ENCODE peak calls at places on chromosomes 2 and 18, in six cellular contexts. J is hepatocyte, S is neural progenitor cell, N is GM23248, I is OCI-LY7, R is MM.1S. L is an unnamed sample.
A peak's percentile ranks its signal among the peaks of the same experiment; 100 is the strongest.

GRCh38 chr2:240461471-240462072 is 26.1 kb downstream of the GPC1 start:
- DNase-seq in N (no peak), J (no peak), S (no peak), I (no peak), R (no peak), L (no peak)

GRCh38 chr18:70072678-70073077 is 125.0 kb upstream of the CD226 start:
- DNase-seq in J (peak; percentile 40), N (peak; percentile 16), I (no peak), R (no peak), S (no peak), L (peak; percentile 33)

GRCh38 chr2:204260162-204260877 is 285.0 kb upstream of the PARD3B start:
- DNase-seq in S (peak; percentile 94), R (peak; percentile 50), N (peak; percentile 84), I (peak; percentile 56), J (peak; percentile 90), L (peak; percentile 84)

GRCh38 chr2:12715258-12715865 is 1.4 kb upstream of the TRIB2 start:
- DNase-seq in J (no peak), S (no peak), N (peak; percentile 16), I (no peak), R (no peak), L (no peak)

GRCh38 chr2:48852938-48853337 is 97.4 kb upstream of the LHCGR start:
- DNase-seq in J (no peak), S (no peak), R (no peak), N (peak; percentile 16), I (no peak), L (no peak)

GRCh38 chr2:71510196-71510807 is 56.9 kb downstream of the DYSF start:
- DNase-seq in J (peak; percentile 80), R (peak; percentile 45), S (peak; percentile 83), I (peak; percentile 71), N (peak; percentile 75), L (peak; percentile 73)

GRCh38 chr2:187296869-187297268 is 151.2 kb downstream of the CALCRL start:
- DNase-seq in R (no peak), I (no peak), S (no peak), J (no peak), N (no peak), L (no peak)

GRCh38 chr2:239475161-239476028 is 74.6 kb upstream of the HDAC4 start:
- DNase-seq in J (no peak), I (no peak), R (no peak), N (no peak), S (no peak), L (no peak)

GRCh38 chr2:64376926-64377325 is 77.0 kb upstream of the LGALSL start:
- DNase-seq in R (no peak), J (peak; percentile 41), I (no peak), S (no peak), N (no peak), L (no peak)

GRCh38 chr18:56479836-56480235 is 158.6 kb downstream of the TXNL1 start:
- DNase-seq in I (no peak), R (no peak), N (no peak), J (no peak), S (no peak), L (no peak)

GRCh38 chr2:10530607-10531239 is 82.6 kb upstream of the ODC1 start:
- DNase-seq in J (no peak), I (no peak), R (no peak), S (no peak), N (peak; percentile 26), L (no peak)

GRCh38 chr2:39550701-39551285 is 113.7 kb upstream of the MAP4K3 start:
- DNase-seq in R (no peak), N (peak; percentile 10), J (no peak), I (no peak), S (no peak), L (peak; percentile 62)

GRCh38 chr18:44729631-44730101 is 49.0 kb downstream of the SETBP1 start:
- DNase-seq in J (peak; percentile 71), I (no peak), N (peak; percentile 95), S (no peak), R (no peak), L (no peak)

GRCh38 chr2:25365241-25365640 is 23.5 kb upstream of the DNMT3A start:
- DNase-seq in J (no peak), R (no peak), N (no peak), S (no peak), I (no peak), L (peak; percentile 69)

GRCh38 chr2:5121677-5122076 is 570.5 kb upstream of the SOX11 start:
- DNase-seq in I (no peak), S (peak; percentile 57), N (no peak), R (no peak), J (peak; percentile 52), L (peak; percentile 11)

GRCh38 chr2:26530141-26530540 is 52.2 kb upstream of the OTOF start:
- DNase-seq in J (no peak), N (no peak), I (no peak), R (no peak), S (no peak), L (no peak)

GRCh38 chr2:161992526-161992925 is 81.5 kb downstream of the DPP4 start:
- DNase-seq in I (no peak), S (no peak), R (peak; percentile 84), J (no peak), N (no peak), L (no peak)

GRCh38 chr2:43100883-43101662 is 125.3 kb downstream of the ZFP36L2 start:
- DNase-seq in I (no peak), R (no peak), S (peak; percentile 92), N (peak; percentile 72), J (peak; percentile 49), L (peak; percentile 52)

GRCh38 chr2:218229851-218230250 is 12.9 kb downstream of the ARPC2 start:
- DNase-seq in J (no peak), I (no peak), S (no peak), R (peak; percentile 64), N (peak; percentile 41), L (peak; percentile 47)

GRCh38 chr2:130328710-130329109 is 14.0 kb upstream of the IMP4 start:
- DNase-seq in N (no peak), I (no peak), J (no peak), R (no peak), S (no peak), L (peak; percentile 36)

GRCh38 chr18:26902296-26902695 is 36.8 kb upstream of the AQP4 start:
- DNase-seq in S (no peak), J (no peak), N (no peak), R (no peak), I (no peak), L (no peak)

GRCh38 chr18:68803371-68803770 is 5.5 kb downstream of the CCDC102B start:
- DNase-seq in S (peak; percentile 39), I (no peak), R (no peak), N (peak; percentile 73), J (peak; percentile 17), L (no peak)

GRCh38 chr2:85308951-85309555 is 18.7 kb downstream of the TGOLN2 start:
- DNase-seq in R (peak; percentile 71), N (peak; percentile 69), I (no peak), S (no peak), J (no peak), L (peak; percentile 34)

GRCh38 chr18:44732604-44733003 is 51.9 kb downstream of the SETBP1 start:
- DNase-seq in S (no peak), N (no peak), R (no peak), I (no peak), J (no peak), L (no peak)

GRCh38 chr2:204389122-204389521 is 156.2 kb upstream of the PARD3B start:
- DNase-seq in I (no peak), J (no peak), S (no peak), R (no peak), N (no peak), L (no peak)

GRCh38 chr2:207150294-207150693 is 15.5 kb downstream of the KLF7 start:
- DNase-seq in I (no peak), S (no peak), R (no peak), N (no peak), J (no peak), L (no peak)

GRCh38 chr2:149331023-149331400 is 625 bp downstream of the LYPD6 start:
- DNase-seq in S (peak; percentile 13), R (no peak), N (peak; percentile 34), I (no peak), J (peak; percentile 27), L (no peak)

GRCh38 chr18:10442551-10442971 is 11.9 kb upstream of the APCDD1 start:
- DNase-seq in N (no peak), S (peak; percentile 16), I (no peak), J (no peak), R (no peak), L (no peak)

DNA sequence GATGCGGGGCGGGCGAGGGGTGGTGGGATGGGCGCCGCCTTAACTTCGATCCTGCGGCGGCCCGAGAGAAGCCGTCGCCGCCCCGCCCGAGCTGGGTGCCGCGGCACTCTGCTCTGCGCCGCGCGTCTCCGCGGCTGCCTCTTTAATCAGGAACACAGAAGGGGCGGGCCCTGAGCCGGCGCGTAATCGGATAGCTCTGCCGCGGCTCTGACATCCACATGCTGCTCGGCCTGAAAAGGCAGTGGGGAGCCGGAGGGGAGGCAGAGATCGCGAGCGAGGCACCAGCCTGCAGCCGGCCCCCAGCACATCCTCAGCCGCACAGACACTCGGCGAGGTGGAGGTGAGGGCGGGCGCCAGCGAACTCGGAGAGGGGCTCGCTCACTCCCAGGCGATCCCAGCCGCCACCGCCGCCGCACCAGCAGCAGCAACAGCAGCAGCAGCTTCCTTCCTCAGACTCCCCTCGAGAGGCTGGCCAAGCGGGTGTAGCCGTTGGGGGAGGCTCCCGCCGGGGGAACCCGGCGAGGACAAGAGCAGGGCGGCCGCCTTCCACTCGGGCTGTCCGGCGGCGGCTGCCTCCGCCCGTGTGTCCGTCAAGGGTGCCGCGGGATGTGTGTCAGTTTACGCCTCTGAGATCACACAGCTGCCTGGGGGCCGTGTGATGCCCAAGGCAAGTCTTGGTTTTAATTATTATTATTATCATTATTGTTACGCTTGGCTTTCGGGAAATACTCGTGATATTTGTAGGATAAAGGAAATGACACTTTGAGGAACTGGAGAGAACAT is at the start of gene NRP2:
- DNase-seq in R (peak; percentile 73), S (peak; percentile 97), J (peak; percentile 93), N (peak; percentile 91), I (peak; percentile 77), L (peak; percentile 83)
- TF ChIP-seq EZH2phosphoT487 in R (no peak), S (peak; percentile 64), J (no peak), N (no peak), I (peak; percentile 57), L (no peak)

DNA sequence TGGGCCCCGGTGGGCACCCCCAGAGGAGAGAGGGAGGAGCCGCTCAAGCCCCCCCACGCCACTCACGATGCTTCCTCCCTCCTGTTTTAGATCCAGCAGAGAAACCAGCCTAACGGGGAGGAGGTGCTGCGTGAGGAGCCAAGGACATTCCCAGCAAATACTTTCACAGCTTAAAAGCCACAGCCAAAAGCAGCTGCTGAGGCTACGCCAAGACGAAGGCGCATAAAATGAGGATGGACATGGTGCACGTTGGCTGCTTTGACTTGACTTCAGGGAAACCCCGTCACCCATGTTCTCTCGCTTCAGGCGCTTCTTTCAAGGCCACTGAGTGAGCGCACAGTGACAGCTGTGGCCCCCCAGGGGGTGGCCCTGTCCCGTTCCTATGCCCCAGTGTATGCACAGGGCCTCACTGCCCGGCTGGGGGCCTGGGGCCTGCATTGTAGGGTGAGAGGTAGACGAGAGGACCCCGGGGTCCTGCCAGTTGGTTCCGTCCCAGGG is 72.1 kb upstream of the PXDN start:
- DNase-seq in J (no peak), R (no peak), S (no peak), I (no peak), N (peak; percentile 79), L (no peak)
- TF ChIP-seq EZH2phosphoT487 in J (no peak), R (no peak), S (no peak), I (no peak), N (no peak), L (no peak)

GRCh38 chr2:7044253-7045250 is 127.3 kb downstream of the RNF144A start:
- DNase-seq in J (peak; percentile 60), R (peak; percentile 34), I (peak; percentile 59), S (peak; percentile 55), N (peak; percentile 64), L (peak; percentile 76)
- TF ChIP-seq EZH2phosphoT487 in J (no peak), R (no peak), I (no peak), S (no peak), N (no peak), L (no peak)

GRCh38 chr18:34970106-34970505 is 71.1 kb upstream of the MAPRE2 start:
- DNase-seq in S (no peak), I (no peak), J (no peak), N (peak; percentile 49), R (no peak), L (no peak)
- TF ChIP-seq EZH2phosphoT487 in S (no peak), I (no peak), J (no peak), N (no peak), R (no peak), L (no peak)